ENCODE peak calls at places on chromosomes 1 and 21, in six cellular contexts. One of them, this sample, is unnamed.
A peak's percentile ranks its signal among the peaks of the same experiment; 100 is the strongest.

GRCh38 chr1:1827456-1827855 is 49.2 kb upstream of the NADK start:
- DNase-seq in endodermal cell: no peak
- DNase-seq in hepatocyte: no peak
- DNase-seq in tibial nerve: no peak
- DNase-seq in pancreas: no peak
- DNase-seq in astrocyte of the spinal cord: no peak
- DNase-seq in this sample: no peak

GRCh38 chr1:77889240-77889637 is 815 bp downstream of the NEXN start:
- DNase-seq in endodermal cell: no peak
- DNase-seq in hepatocyte: peak; percentile 43
- DNase-seq in tibial nerve: no peak
- DNase-seq in pancreas: no peak
- DNase-seq in astrocyte of the spinal cord: peak; percentile 74
- DNase-seq in this sample: no peak

GRCh38 chr1:107536266-107536665 is 395.4 kb downstream of the NTNG1 start:
- DNase-seq in endodermal cell: no peak
- DNase-seq in hepatocyte: no peak
- DNase-seq in tibial nerve: no peak
- DNase-seq in pancreas: no peak
- DNase-seq in astrocyte of the spinal cord: peak; percentile 40
- DNase-seq in this sample: no peak

GRCh38 chr1:108758782-108759181 is 12.3 kb downstream of the STXBP3 start:
- DNase-seq in endodermal cell: no peak
- DNase-seq in hepatocyte: no peak
- DNase-seq in tibial nerve: no peak
- DNase-seq in pancreas: no peak
- DNase-seq in astrocyte of the spinal cord: no peak
- DNase-seq in this sample: no peak

GRCh38 chr21:37712204-37712934 is 203.9 kb downstream of the KCNJ6 start:
- DNase-seq in endodermal cell: peak; percentile 90
- DNase-seq in hepatocyte: peak; percentile 86
- DNase-seq in tibial nerve: peak; percentile 24
- DNase-seq in pancreas: peak; percentile 39
- DNase-seq in astrocyte of the spinal cord: peak; percentile 70
- DNase-seq in this sample: no peak

GRCh38 chr21:37153935-37154350 is 80.9 kb downstream of the TTC3 start:
- DNase-seq in endodermal cell: no peak
- DNase-seq in hepatocyte: peak; percentile 68
- DNase-seq in tibial nerve: no peak
- DNase-seq in pancreas: peak; percentile 33
- DNase-seq in astrocyte of the spinal cord: no peak
- DNase-seq in this sample: no peak

GRCh38 chr21:34826818-34827217 is 158.0 kb downstream of the CLIC6 start:
- DNase-seq in endodermal cell: no peak
- DNase-seq in hepatocyte: no peak
- DNase-seq in tibial nerve: no peak
- DNase-seq in pancreas: no peak
- DNase-seq in astrocyte of the spinal cord: no peak
- DNase-seq in this sample: no peak

GRCh38 chr21:36549470-36549869 is 69.5 kb upstream of the CLDN14 start:
- DNase-seq in endodermal cell: no peak
- DNase-seq in hepatocyte: no peak
- DNase-seq in tibial nerve: no peak
- DNase-seq in pancreas: no peak
- DNase-seq in astrocyte of the spinal cord: no peak
- DNase-seq in this sample: no peak

GRCh38 chr1:187877220-187877619 is 1048.5 kb downstream of the PLA2G4A start:
- DNase-seq in endodermal cell: no peak
- DNase-seq in hepatocyte: no peak
- DNase-seq in tibial nerve: no peak
- DNase-seq in pancreas: no peak
- DNase-seq in astrocyte of the spinal cord: no peak
- DNase-seq in this sample: no peak

GRCh38 chr1:22861764-22862440 is 110.8 kb downstream of the LACTBL1 start:
- DNase-seq in endodermal cell: peak; percentile 79
- DNase-seq in hepatocyte: peak; percentile 67
- DNase-seq in tibial nerve: no peak
- DNase-seq in pancreas: no peak
- DNase-seq in astrocyte of the spinal cord: peak; percentile 72
- DNase-seq in this sample: no peak

GRCh38 chr1:2437617-2438016 is 25.3 kb upstream of the PEX10 start:
- DNase-seq in endodermal cell: no peak
- DNase-seq in hepatocyte: no peak
- DNase-seq in tibial nerve: no peak
- DNase-seq in pancreas: no peak
- DNase-seq in astrocyte of the spinal cord: no peak
- DNase-seq in this sample: no peak

DNA sequence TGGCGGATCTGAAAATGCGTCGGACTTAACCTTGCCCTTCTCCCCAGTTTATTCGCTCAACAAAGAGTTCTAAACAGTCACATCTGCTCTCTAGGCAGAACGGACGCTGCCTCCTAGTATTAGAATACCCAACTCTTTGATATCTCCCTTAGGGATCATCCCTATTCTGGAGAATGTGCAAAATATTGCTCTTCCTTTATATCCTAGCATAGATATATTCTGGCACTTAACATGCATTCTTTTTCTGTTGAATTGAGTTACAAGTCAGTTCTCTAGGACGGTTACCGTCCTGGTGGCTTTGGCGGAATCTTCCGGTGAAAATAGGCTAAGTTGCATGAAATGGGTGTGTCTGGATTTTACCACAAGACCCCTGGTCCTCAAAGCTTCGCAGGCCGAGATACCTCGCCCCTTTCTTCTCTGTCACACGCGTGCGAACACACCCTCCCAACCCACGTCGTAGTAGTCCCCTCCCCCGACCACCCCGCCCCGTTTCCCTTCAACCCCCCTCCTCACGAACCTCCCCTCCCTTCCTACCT is 494 bp upstream of the DNAJC6 start:
- DNase-seq in endodermal cell: no peak
- DNase-seq in hepatocyte: no peak
- DNase-seq in tibial nerve: no peak
- DNase-seq in pancreas: no peak
- DNase-seq in astrocyte of the spinal cord: no peak
- DNase-seq in this sample: no peak
- H3K4me3 ChIP-seq in endodermal cell: peak overlapping the region; percentile 88
- H3K4me3 ChIP-seq in hepatocyte: peak overlapping the region; percentile 69
- H3K4me3 ChIP-seq in tibial nerve: peak overlapping the region; percentile 37
- H3K4me3 ChIP-seq in pancreas: peak overlapping the region; percentile 35
- H3K4me3 ChIP-seq in astrocyte of the spinal cord: peak overlapping the region; percentile 42
- H3K4me3 ChIP-seq in this sample: peak overlapping the region; percentile 60

GRCh38 chr1:205590777-205591513 is 40.9 kb downstream of the ELK4 start:
- DNase-seq in endodermal cell: peak; percentile 33
- DNase-seq in hepatocyte: no peak
- DNase-seq in tibial nerve: no peak
- DNase-seq in pancreas: no peak
- DNase-seq in astrocyte of the spinal cord: no peak
- DNase-seq in this sample: no peak

GRCh38 chr1:205590457-205590768 is 41.4 kb downstream of the ELK4 start:
- DNase-seq in endodermal cell: peak; percentile 34
- DNase-seq in hepatocyte: no peak
- DNase-seq in tibial nerve: no peak
- DNase-seq in pancreas: no peak
- DNase-seq in astrocyte of the spinal cord: no peak
- DNase-seq in this sample: no peak

GRCh38 chr1:205589618-205590456 is 42.0 kb downstream of the ELK4 start:
- DNase-seq in endodermal cell: peak; percentile 31
- DNase-seq in hepatocyte: no peak
- DNase-seq in tibial nerve: no peak
- DNase-seq in pancreas: no peak
- DNase-seq in astrocyte of the spinal cord: no peak
- DNase-seq in this sample: no peak

GRCh38 chr1:205587576-205587975 is 44.2 kb downstream of the ELK4 start:
- DNase-seq in endodermal cell: no peak
- DNase-seq in hepatocyte: no peak
- DNase-seq in tibial nerve: no peak
- DNase-seq in pancreas: no peak
- DNase-seq in astrocyte of the spinal cord: no peak
- DNase-seq in this sample: no peak

DNA sequence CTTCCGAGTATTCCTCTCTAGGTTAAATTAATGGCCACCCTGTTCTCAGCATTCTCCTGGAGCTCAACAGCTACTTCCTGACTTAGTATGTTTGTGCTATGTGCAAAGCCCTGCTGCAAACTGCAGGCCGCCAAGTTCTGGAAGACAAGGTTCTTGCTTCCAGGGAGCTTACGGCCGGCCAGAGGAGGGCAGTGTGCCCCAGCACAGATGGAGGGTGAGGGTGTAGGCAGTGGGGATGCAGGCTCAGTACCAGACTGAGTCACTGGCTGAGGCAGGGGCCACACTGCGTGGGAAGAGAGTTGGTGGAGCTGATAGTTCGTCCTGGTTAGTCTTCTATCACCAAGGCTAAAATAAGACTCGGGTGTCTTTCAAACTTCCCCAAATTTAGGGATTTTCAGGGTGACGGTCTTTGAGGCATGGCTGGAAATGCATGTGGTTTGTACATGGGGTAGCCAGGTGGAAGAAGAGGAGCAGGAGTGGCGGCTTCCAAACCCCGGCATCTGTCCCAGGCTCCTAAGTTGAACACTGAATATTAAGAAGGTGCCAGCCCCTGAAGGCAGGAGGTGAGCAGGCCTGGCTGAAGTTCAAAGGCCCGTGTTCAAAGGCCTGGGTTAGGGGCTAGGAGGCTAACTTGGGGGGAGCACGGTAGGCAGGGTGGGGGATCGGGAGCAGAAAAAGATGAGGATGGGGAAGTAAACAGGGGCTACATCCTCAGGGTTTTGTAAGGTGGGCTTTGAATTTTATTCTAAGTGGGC is 42.9 kb downstream of the ELK4 start:
- DNase-seq in endodermal cell: peak; percentile 87
- DNase-seq in hepatocyte: peak; percentile 53
- DNase-seq in tibial nerve: no peak
- DNase-seq in pancreas: no peak
- DNase-seq in astrocyte of the spinal cord: peak; percentile 58
- DNase-seq in this sample: no peak
- TF ChIP-seq CTCF in endodermal cell: peak; percentile 80
- TF ChIP-seq CTCF in hepatocyte: peak; percentile 35
- TF ChIP-seq CTCF in tibial nerve: peak; percentile 25
- TF ChIP-seq CTCF in pancreas: no peak
- TF ChIP-seq CTCF in astrocyte of the spinal cord: peak; percentile 72
- TF ChIP-seq CTCF in this sample: peak; percentile 23

DNA sequence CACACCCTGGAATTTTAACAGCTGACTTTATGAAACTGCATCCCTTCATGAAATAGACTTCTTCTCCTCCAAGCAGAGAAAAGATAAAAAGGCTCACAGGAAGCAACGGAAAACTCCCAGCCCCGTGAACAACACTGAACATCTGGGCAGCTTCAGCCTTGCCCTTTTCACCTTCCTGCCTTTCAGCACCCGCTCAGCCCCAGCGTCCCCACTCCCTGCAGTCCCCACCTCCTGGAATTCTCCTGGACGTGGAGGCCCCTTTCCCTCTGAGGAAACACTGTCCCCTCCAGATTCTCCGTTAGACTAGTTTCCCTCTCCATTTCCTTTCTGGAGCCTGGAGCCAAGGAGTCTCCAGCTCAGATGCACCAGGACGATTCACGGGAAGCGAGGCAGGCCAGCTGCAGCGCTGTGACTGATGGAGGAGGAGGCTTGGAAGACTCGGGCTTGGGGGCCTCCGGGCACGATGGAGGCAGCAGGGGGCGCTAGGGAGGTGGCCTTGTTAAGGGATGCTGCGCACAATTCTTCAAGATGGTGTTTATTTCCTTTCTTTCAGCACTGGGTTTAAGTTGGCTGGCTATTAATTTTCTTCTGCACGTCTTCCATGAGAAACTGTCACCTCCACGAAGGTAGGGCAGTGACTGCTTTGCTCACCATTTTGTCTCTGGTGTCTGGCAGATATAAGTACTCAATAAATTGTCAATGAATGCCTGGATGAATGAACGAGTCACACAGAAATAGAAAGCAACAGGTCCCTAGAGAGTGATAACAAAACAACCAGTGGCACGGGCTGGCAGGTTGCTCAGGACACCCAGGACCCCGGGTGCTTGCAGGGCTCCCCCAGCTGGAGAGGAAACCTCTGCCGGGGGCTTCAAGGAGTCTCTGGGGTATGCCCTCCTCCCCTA is 3.0 kb upstream of the MYOC start:
- DNase-seq in endodermal cell: peak; percentile 96
- DNase-seq in hepatocyte: peak; percentile 74
- DNase-seq in tibial nerve: peak; percentile 51
- DNase-seq in pancreas: peak; percentile 12
- DNase-seq in astrocyte of the spinal cord: peak; percentile 47
- DNase-seq in this sample: no peak
- H3K4me3 ChIP-seq in endodermal cell: no peak overlapping the region
- H3K4me3 ChIP-seq in hepatocyte: no peak overlapping the region
- H3K4me3 ChIP-seq in tibial nerve: no peak overlapping the region
- H3K4me3 ChIP-seq in pancreas: no peak overlapping the region
- H3K4me3 ChIP-seq in astrocyte of the spinal cord: no peak overlapping the region
- H3K4me3 ChIP-seq in this sample: peak overlapping the region; percentile 9

DNA sequence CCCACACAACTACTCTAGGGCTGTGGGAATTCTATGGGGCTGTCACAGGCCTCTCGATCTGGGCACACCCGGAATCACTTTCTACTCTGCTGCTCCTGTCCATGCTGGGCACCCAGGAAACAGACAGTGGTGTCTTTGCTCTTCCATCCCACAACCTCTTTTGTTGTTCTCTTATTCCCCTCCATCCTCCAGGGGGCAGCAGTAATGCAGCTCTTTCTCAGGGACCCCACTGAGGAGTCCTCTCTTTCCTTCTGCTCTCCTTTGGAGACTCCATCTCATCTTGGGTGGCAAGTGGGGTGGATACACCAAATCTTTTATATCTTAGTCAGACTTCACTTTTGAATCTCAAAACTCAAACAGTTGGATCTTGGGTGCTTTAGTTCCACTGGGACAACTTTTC is 206.3 kb downstream of the HS2ST1 start:
- DNase-seq in endodermal cell: peak; percentile 74
- DNase-seq in hepatocyte: no peak
- DNase-seq in tibial nerve: no peak
- DNase-seq in pancreas: no peak
- DNase-seq in astrocyte of the spinal cord: no peak
- DNase-seq in this sample: no peak
- TF ChIP-seq CTCF in endodermal cell: peak; percentile 72
- TF ChIP-seq CTCF in hepatocyte: peak; percentile 23
- TF ChIP-seq CTCF in tibial nerve: no peak
- TF ChIP-seq CTCF in pancreas: no peak
- TF ChIP-seq CTCF in astrocyte of the spinal cord: peak; percentile 40
- TF ChIP-seq CTCF in this sample: no peak

DNA sequence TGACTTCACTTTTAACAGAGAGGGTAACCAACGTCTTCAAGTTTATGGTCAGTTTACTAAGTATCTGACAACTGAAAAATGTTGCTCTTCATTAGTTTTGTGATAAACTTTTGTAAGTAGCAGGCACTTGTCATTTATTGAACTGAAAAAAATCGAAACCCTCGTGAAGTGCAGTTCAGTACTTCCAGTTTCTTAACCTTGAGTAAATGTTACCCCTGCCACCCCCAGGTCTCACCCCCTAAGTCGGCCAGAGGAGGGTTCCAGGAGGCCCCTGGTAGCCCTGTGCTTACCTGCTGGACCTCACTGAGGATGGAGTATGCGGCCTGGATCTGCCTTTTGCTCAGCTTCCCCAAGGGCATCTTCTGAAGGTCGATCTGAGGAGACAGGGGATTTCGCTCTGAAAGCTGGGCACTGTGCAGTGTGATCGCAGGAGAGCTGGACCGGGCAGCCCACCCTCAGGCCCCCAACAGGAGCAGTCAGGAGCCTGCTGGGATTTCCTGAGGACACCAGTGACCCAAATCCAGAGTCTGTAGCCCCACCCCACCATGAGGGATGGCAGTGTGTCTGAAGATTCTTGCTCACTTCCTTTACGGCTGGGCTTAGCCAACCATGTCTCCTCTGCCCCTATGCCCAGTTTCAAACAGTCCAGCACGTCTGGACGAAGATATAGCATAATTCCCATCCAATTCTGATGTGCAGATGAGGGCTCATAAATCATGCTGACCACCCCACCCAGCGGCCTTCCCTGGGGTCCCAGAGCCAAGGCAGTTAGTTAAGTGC is 37.6 kb downstream of the PARP1 start:
- DNase-seq in endodermal cell: no peak
- DNase-seq in hepatocyte: no peak
- DNase-seq in tibial nerve: no peak
- DNase-seq in pancreas: no peak
- DNase-seq in astrocyte of the spinal cord: no peak
- DNase-seq in this sample: no peak
- H3K4me3 ChIP-seq in endodermal cell: no peak overlapping the region
- H3K4me3 ChIP-seq in hepatocyte: no peak overlapping the region
- H3K4me3 ChIP-seq in tibial nerve: no peak overlapping the region
- H3K4me3 ChIP-seq in pancreas: no peak overlapping the region
- H3K4me3 ChIP-seq in astrocyte of the spinal cord: no peak overlapping the region
- H3K4me3 ChIP-seq in this sample: no peak overlapping the region